ENCODE peak calls at places on chromosomes 4 and X, in five cellular contexts. F is ELR, C is H4, U is SW 1271, E is B cell. T is an unnamed sample.

GRCh38 chr4:169070895-169071218 is 60.8 kb upstream of the CBR4 start:
- DNase-seq in E (no peak), C (peak), U (no peak), F (peak), T (no peak)

GRCh38 chr4:3502941-3503936 is 29.0 kb downstream of the LRPAP1 start:
- DNase-seq in U (no peak), E (no peak), C (no peak), F (no peak), T (no peak)

GRCh38 chrX:129478516-129478915 is 44.8 kb downstream of the SMARCA1 start:
- DNase-seq in C (peak), F (peak), U (no peak), E (no peak), T (no peak)

GRCh38 chr4:156252300-156253016 is 298.8 kb upstream of the CTSO start:
- DNase-seq in C (peak), U (no peak), F (peak), E (no peak), T (no peak)

GRCh38 chr4:26950446-26950845 is 89.8 kb downstream of the STIM2 start:
- DNase-seq in E (no peak), U (no peak), C (no peak), F (no peak), T (no peak)

GRCh38 chr4:76691767-76692689 is 205.9 kb downstream of the SOWAHB start:
- DNase-seq in C (no peak), E (no peak), F (no peak), U (no peak), T (no peak)

GRCh38 chr4:140568507-140569306 is at the start of gene UCP1:
- DNase-seq in F (no peak), C (no peak), E (no peak), U (no peak), T (no peak)

GRCh38 chr4:85228264-85228663 is 246.7 kb upstream of the ARHGAP24 start:
- DNase-seq in C (no peak), E (no peak), U (no peak), F (peak), T (no peak)

GRCh38 chr4:182413550-182413949 is 170.3 kb downstream of the TENM3 start:
- DNase-seq in E (no peak), U (no peak), F (no peak), C (no peak), T (no peak)

GRCh38 chr4:112170451-112170993 is 25.3 kb downstream of the FAM241A start:
- DNase-seq in C (peak), F (peak), U (peak), E (no peak), T (no peak)

GRCh38 chr4:85498068-85498733 is 23.3 kb downstream of the ARHGAP24 start:
- DNase-seq in U (no peak), E (peak), C (peak), F (peak), T (no peak)

GRCh38 chrX:2984342-2984741 is 22.0 kb upstream of the ARSH start:
- DNase-seq in E (no peak), U (no peak), F (no peak), C (no peak), T (no peak)

GRCh38 chrX:16212436-16212835 is 45.2 kb downstream of the MAGEB17 start:
- DNase-seq in E (no peak), F (peak), C (peak), U (peak), T (no peak)

GRCh38 chr4:17688011-17688441 is 73.6 kb downstream of the MED28 start:
- DNase-seq in F (peak), C (no peak), E (no peak), U (no peak), T (no peak)

T was measured in CD8-positive, alpha-beta T cell.